ENCODE peak calls at places on chromosome 19, in six cellular contexts. R is T-cell, F is type B pancreatic cell, Y is DMS 273 treated with DMSO at 0.1 percent for 48 hours, N is fibroblast of pulmonary artery, V is activated T-helper 1 cell treated with Interleukin-2 at 50 U/mL for 16 hours. A is an unnamed sample.
A peak's percentile ranks its signal among the peaks of the same experiment; 100 is the strongest.

GRCh38 chr19:49767967-49768581 is 1.3 kb downstream of the AP2A1 start:
- DNase-seq in R (no peak), F (no peak), Y (no peak), N (no peak), V (no peak), A (no peak)

GRCh38 chr19:40744554-40745401 is 5.5 kb downstream of the ACTMAP start:
- DNase-seq in R (peak; percentile 13), F (no peak), Y (no peak), N (no peak), V (no peak), A (no peak)

GRCh38 chr19:49129238-49129583 is 9.9 kb downstream of the PPFIA3 start:
- DNase-seq in R (no peak), F (no peak), Y (no peak), N (no peak), V (no peak), A (no peak)

GRCh38 chr19:7799640-7800355 is 30.2 kb upstream of the EVI5L start:
- DNase-seq in R (peak; percentile 33), F (no peak), Y (no peak), N (peak; percentile 84), V (peak; percentile 11), A (peak; percentile 82)

GRCh38 chr19:48933382-48933932 is at the start of gene DHDH:
- DNase-seq in R (peak; percentile 82), F (peak; percentile 84), Y (peak; percentile 45), N (peak; percentile 49), V (peak; percentile 81), A (peak; percentile 90)

GRCh38 chr19:55362990-55363716 is at the start of gene GARIN5B:
- DNase-seq in R (no peak), F (no peak), Y (no peak), N (no peak), V (no peak), A (no peak)

GRCh38 chr19:18650468-18651001 is 13.7 kb downstream of the KLHL26 start:
- DNase-seq in R (no peak), F (no peak), Y (no peak), N (peak; percentile 69), V (no peak), A (no peak)

GRCh38 chr19:38742906-38743305 is 1.4 kb downstream of the CAPN12 start:
- DNase-seq in R (no peak), F (no peak), Y (no peak), N (no peak), V (no peak), A (no peak)

GRCh38 chr19:55611983-55612645 is 6.7 kb downstream of the ZNF865 start:
- DNase-seq in R (no peak), F (no peak), Y (no peak), N (no peak), V (no peak), A (no peak)

GRCh38 chr19:55368106-55368505 is 2.2 kb downstream of the IL11 start:
- DNase-seq in R (no peak), F (no peak), Y (no peak), N (no peak), V (no peak), A (no peak)

GRCh38 chr19:1790054-1790762 is 21.9 kb downstream of the ATP8B3 start:
- DNase-seq in R (no peak), F (no peak), Y (no peak), N (no peak), V (no peak), A (no peak)

GRCh38 chr19:8269724-8270123 is 38.4 kb downstream of the CD320 start:
- DNase-seq in R (no peak), F (no peak), Y (no peak), N (no peak), V (no peak), A (no peak)

GRCh38 chr19:10748924-10749434 is 31.1 kb downstream of the DNM2 start:
- DNase-seq in R (no peak), F (no peak), Y (peak; percentile 69), N (peak; percentile 44), V (no peak), A (peak; percentile 69)

GRCh38 chr19:19040417-19040816 is 7.0 kb downstream of the ARMC6 start:
- DNase-seq in R (no peak), F (no peak), Y (no peak), N (peak; percentile 96), V (no peak), A (peak; percentile 93)

GRCh38 chr19:465056-465816 is 4.4 kb upstream of the SHC2 start:
- DNase-seq in R (no peak), F (no peak), Y (no peak), N (no peak), V (no peak), A (no peak)

GRCh38 chr19:42325896-42326771 is 699 bp downstream of the MEGF8 start:
- DNase-seq in R (no peak), F (no peak), Y (no peak), N (no peak), V (no peak), A (no peak)

GRCh38 chr19:45321848-45322247 is 827 bp downstream of the CKM start:
- DNase-seq in R (no peak), F (no peak), Y (no peak), N (no peak), V (no peak), A (no peak)

GRCh38 chr19:840519-841206 is at the start of gene PRTN3:
- DNase-seq in R (no peak), F (no peak), Y (no peak), N (no peak), V (no peak), A (no peak)

GRCh38 chr19:13052447-13053232 is 50.0 kb downstream of the LYL1 start:
- DNase-seq in R (no peak), F (no peak), Y (no peak), N (no peak), V (no peak), A (no peak)

GRCh38 chr19:45469835-45470146 is 2.0 kb downstream of the FOSB start:
- DNase-seq in R (peak; percentile 75), F (no peak), Y (no peak), N (no peak), V (no peak), A (peak; percentile 90)

A was measured in MCF 10A.